ENCODE peak calls at places on chromosomes 6 and 20, in four cellular contexts. X, I, D and H are unnamed samples.

GRCh38 chr20:64176548-64177419 is 12.5 kb downstream of the MYT1 start:
- DNase-seq in D (no peak), I (no peak), X (no peak), H (peak; percentile 34)

GRCh38 chr6:37877373-37878149 is 58.0 kb downstream of the ZFAND3 start:
- DNase-seq in I (no peak), X (peak; percentile 44), D (no peak), H (no peak)

GRCh38 chr6:6758915-6759654 is 170.6 kb downstream of the LY86 start:
- DNase-seq in I (peak; percentile 74), D (peak; percentile 23), X (peak; percentile 61), H (peak; percentile 50)

GRCh38 chr20:24651171-24651972 is 181.9 kb downstream of the SYNDIG1 start:
- DNase-seq in D (peak; percentile 59), I (no peak), X (peak; percentile 97), H (no peak)

GRCh38 chr6:26216015-26216885 is 129.0 kb downstream of the HFE start:
- DNase-seq in X (peak; percentile 99), D (peak; percentile 98), I (no peak), H (peak; percentile 98)

GRCh38 chr6:398065-398464 is 6.5 kb downstream of the IRF4 start:
- DNase-seq in X (no peak), D (no peak), I (no peak), H (no peak)

GRCh38 chr6:119076173-119076965 is 2.1 kb downstream of the FAM184A start:
- DNase-seq in X (no peak), I (no peak), D (no peak), H (no peak)

GRCh38 chr20:38812182-38812581 is 6.7 kb downstream of the PPP1R16B start:
- DNase-seq in I (no peak), D (no peak), X (no peak), H (peak; percentile 57)

GRCh38 chr20:25466846-25467245 is 59.4 kb downstream of the GINS1 start:
- DNase-seq in I (no peak), D (no peak), X (no peak), H (no peak)

GRCh38 chr6:159862103-159862502 is 28.7 kb upstream of the MAS1 start:
- DNase-seq in I (no peak), X (no peak), D (no peak), H (no peak)

DNA sequence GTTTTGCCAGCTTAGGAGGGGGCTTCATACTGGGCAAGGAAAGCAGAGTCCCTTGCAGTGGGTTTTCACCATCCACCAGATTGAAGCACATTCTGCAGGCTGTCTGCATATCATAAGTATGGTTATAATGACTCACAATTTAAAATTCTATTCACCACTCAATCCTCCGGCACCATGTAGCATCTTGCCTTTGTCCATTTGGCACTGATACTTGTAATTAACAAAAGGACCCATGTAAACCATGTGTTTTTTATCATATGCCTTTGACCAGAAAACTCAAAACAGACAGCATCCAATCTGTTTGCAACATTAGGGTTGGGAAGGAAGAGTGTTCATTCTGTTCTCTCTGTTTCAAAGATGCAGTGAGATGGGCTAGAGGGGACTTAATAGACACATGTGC is 3.0 kb downstream of the CD83 start:
- DNase-seq in X (no peak), D (no peak), I (no peak), H (no peak)
- H3K4me2 ChIP-seq in X (no peak overlapping the region), D (no peak overlapping the region), I (no peak overlapping the region), H (peak overlapping the region; percentile 83)

GRCh38 chr6:17281100-17281496 is at the start of gene RBM24:
- DNase-seq in I (peak; percentile 82), X (peak; percentile 79), D (peak; percentile 44), H (no peak)
- TF ChIP-seq CTCF in I (peak; percentile 21), X (peak; percentile 53), D (peak; percentile 57), H (no peak)

GRCh38 chr20:34559311-34560140 is 1.0 kb downstream of the MAP1LC3A start:
- DNase-seq in D (no peak), I (no peak), X (no peak), H (no peak)
- H3K4me2 ChIP-seq in D (no peak overlapping the region), I (peak overlapping the region; percentile 56), X (peak overlapping the region; percentile 74), H (no peak overlapping the region)

DNA sequence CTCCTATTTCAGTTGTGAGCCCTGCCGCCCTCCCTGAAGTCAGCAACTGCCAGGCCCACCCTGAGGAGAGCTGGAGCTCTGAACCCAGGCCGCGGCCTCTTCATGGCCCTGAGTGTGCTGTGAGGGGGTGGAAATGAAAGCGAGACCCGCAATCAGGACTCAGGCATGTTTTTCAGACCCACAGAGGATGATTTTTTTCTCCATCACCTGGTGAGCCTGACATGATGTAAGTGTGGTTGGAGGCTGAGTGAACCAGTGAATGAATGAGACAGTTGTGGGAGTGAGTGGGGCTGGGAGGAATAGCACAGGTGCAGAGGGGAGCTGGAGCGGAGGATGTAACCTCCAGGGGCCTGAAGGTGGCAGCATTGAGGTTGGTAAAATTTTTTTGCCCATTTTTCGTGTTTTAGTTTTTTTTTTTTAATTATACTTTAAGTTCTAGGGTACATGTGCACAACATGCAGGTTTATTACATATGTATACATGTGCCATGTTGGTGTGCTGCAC is 18.3 kb downstream of the RAET1L start:
- DNase-seq in X (peak; percentile 13), D (no peak), I (peak; percentile 55), H (peak; percentile 62)
- TF ChIP-seq CTCF in X (peak; percentile 46), D (peak; percentile 54), I (peak; percentile 66), H (peak; percentile 76)

GRCh38 chr6:123423130-123423529 is 213.6 kb downstream of the TRDN start:
- DNase-seq in I (no peak), D (no peak), X (no peak), H (no peak)
- H3K4me2 ChIP-seq in I (no peak overlapping the region), D (no peak overlapping the region), X (no peak overlapping the region), H (no peak overlapping the region)

DNA sequence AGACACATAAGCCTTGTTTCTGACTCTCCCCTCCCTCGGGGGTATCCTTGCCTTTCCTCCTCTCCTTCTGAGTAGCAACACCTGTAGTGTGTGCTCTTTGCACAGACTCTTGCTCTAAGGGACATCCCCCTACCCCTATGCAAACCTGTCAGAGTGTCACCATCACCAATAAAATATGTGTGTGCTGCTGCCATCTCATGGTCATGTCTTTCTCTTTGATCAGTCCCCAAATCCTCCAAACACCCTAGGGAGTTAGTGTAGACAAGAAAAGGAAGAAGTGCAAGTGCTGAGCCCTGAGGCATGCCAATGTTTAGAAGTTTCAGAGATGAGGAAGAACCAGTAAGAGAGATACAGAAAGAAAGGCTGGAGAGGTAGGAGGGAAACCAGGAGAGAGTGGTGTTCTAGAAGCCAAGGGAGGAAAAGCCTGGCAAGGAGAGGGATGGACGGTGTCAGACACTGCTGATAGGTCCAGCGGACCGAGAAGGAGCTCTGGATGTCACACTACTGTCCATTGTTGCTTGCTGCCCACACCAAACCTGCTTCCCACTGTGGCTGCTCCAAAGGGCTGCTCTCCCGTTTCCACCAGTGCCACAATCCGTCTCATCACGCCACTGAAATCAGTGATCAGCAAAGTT is 16.4 kb downstream of the TRMT6 start:
- DNase-seq in D (no peak), X (no peak), I (no peak), H (peak; percentile 84)
- TF ChIP-seq CTCF in D (peak; percentile 56), X (no peak), I (peak; percentile 44), H (peak; percentile 83)